ENCODE peak calls at places on chromosomes 6 and 20, in four cellular contexts. Z is aorta; U is GM23338; Y is CD8-positive, alpha-beta T cell. V is an unnamed sample.

GRCh38 chr20:59939879-59940128 is 301 bp downstream of the PPP1R3D start:
- DNase-seq in Y (no peak), Z (peak; percentile 81), U (no peak), V (no peak)

GRCh38 chr6:38713812-38714211 is 1.3 kb upstream of the DNAH8 start:
- DNase-seq in Y (peak; percentile 60), U (peak; percentile 35), Z (no peak), V (peak; percentile 75)

GRCh38 chr20:3797592-3798404 is 1.7 kb downstream of the CDC25B start:
- DNase-seq in Y (peak; percentile 56), Z (no peak), U (no peak), V (peak; percentile 38)

GRCh38 chr6:150730801-150731445 is 131.2 kb downstream of the PLEKHG1 start:
- DNase-seq in Y (no peak), U (no peak), Z (no peak), V (no peak)

GRCh38 chr6:51398064-51398740 is 579.5 kb downstream of the TFAP2B start:
- DNase-seq in Y (no peak), Z (no peak), U (peak; percentile 10), V (no peak)

GRCh38 chr6:82875573-82876185 is 190.0 kb downstream of the UBE3D start:
- DNase-seq in U (no peak), Y (no peak), Z (no peak), V (no peak)

GRCh38 chr6:149079911-149080501 is 237.5 kb upstream of the TAB2 start:
- DNase-seq in Z (peak; percentile 78), U (no peak), Y (no peak), V (no peak)

GRCh38 chr6:69985180-69985579 is 118.8 kb downstream of the COL19A1 start:
- DNase-seq in Z (no peak), Y (no peak), U (no peak), V (peak; percentile 7)

GRCh38 chr6:146593978-146594377 is 4.8 kb upstream of the ADGB start:
- DNase-seq in Z (no peak), Y (no peak), U (no peak), V (no peak)

GRCh38 chr6:25485820-25486559 is 166.0 kb upstream of the SCGN start:
- DNase-seq in Z (no peak), Y (no peak), U (no peak), V (no peak)

GRCh38 chr20:3082955-3083952 is 1.3 kb downstream of the AVP start:
- DNase-seq in Z (no peak), U (peak; percentile 55), Y (no peak), V (no peak)

GRCh38 chr6:122845916-122846632 is 57.0 kb downstream of the SMPDL3A start:
- DNase-seq in U (no peak), Z (no peak), Y (no peak), V (no peak)

GRCh38 chr6:24919404-24919892 is 16.3 kb downstream of the RIPOR2 start:
- DNase-seq in Y (no peak), Z (no peak), U (peak; percentile 39), V (no peak)

GRCh38 chr6:50091641-50092040 is 41.9 kb upstream of the DEFB112 start:
- DNase-seq in Y (no peak), U (no peak), Z (no peak), V (no peak)

GRCh38 chr6:145044606-145045275 is 690.6 kb downstream of the EPM2A start:
- DNase-seq in Z (no peak), U (no peak), Y (no peak), V (no peak)

GRCh38 chr20:63325021-63325471 is 32.1 kb downstream of the COL20A1 start:
- DNase-seq in Z (no peak), Y (no peak), U (no peak), V (no peak)

GRCh38 chr6:132814716-132815570 is 574 bp downstream of the RPS12 start:
- DNase-seq in Y (no peak), Z (no peak), U (no peak), V (no peak)

GRCh38 chr6:128352331-128352730 is 168.1 kb downstream of the PTPRK start:
- DNase-seq in U (no peak), Z (no peak), Y (no peak), V (no peak)

GRCh38 chr6:16764188-16764950 is 3.1 kb upstream of the ATXN1 start:
- DNase-seq in Y (no peak), U (peak; percentile 44), Z (no peak), V (no peak)

GRCh38 chr6:151121900-151122299 is 117.9 kb upstream of the AKAP12 start:
- DNase-seq in Z (no peak), U (no peak), Y (no peak), V (no peak)

GRCh38 chr6:124977067-124977908 is 15.1 kb downstream of the RNF217 start:
- DNase-seq in U (no peak), Y (no peak), Z (no peak), V (no peak)

GRCh38 chr6:18280084-18280483 is 15.8 kb upstream of the DEK start:
- DNase-seq in Y (no peak), U (no peak), Z (no peak), V (no peak)

GRCh38 chr6:40440083-40440482 is 147.1 kb downstream of the LRFN2 start:
- DNase-seq in Z (no peak), U (no peak), Y (no peak), V (no peak)

GRCh38 chr6:108211676-108212075 is 45.9 kb downstream of the NR2E1 start:
- DNase-seq in Z (no peak), U (no peak), Y (no peak), V (no peak)

GRCh38 chr6:31963921-31964320 is 4.9 kb downstream of the SKIC2 start:
- DNase-seq in Z (no peak), Y (no peak), U (no peak), V (no peak)
- H3K36me3 ChIP-seq in Z (peaks cover 18% of the 10 kb centered on the region), Y (peaks cover 69% of the 10 kb centered on the region), U (peaks cover 14% of the 10 kb centered on the region), V (peaks cover 83% of the 10 kb centered on the region)

DNA sequence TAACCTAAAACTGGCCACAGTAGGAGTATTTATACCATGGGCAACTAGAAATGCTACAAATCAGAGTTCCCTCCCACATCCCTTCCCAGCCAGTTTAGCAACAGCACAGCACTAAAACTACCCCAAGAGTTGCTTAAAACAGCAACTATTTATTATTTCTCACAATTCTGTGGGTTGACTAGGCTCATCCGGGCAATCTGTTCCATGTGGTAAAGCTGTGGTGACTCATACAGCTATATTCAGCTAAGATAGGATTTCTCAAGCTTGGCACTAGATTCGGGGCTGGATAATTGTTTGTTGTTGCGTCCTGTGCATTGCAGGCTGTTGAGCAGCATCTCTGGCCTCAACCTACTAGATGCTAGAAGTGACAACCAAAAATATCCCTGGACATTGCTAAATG is 8.6 kb upstream of the HECA start:
- DNase-seq in Y (peak; percentile 41), Z (no peak), U (no peak), V (peak; percentile 56)
- H3K27ac ChIP-seq in Y (no peak overlapping the region), Z (no peak overlapping the region), U (no peak overlapping the region), V (peak overlapping the region; percentile 69)

DNA sequence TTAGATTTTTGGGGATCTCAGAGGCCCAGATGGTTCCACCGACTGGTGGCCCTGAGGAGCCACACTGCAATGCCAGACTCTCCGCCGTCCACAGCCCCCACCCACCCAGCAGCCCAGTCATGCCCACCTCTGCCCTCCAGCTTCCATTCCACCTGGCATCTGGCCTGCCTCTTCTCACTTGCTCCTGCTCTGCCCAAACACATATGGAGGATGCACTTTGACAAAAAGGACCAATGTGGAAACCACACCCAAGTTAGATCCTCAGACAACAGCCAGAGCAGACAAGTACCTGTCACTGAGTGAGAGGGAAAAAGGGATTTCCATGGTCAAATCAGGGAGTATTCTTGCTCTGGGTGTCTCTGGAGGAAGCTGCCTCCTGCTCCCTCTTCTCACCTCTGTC is 120.6 kb upstream of the NXT1 start:
- DNase-seq in Z (no peak), Y (no peak), U (no peak), V (no peak)
- H3K4me1 ChIP-seq in Z (no peaks in the 10 kb centered on the region), Y (no peaks in the 10 kb centered on the region), U (no peaks in the 10 kb centered on the region), V (no peaks in the 10 kb centered on the region)

GRCh38 chr20:20399705-20400104 is 31.8 kb downstream of the INSM1 start:
- DNase-seq in Y (no peak), Z (no peak), U (no peak), V (no peak)
- H3K36me3 ChIP-seq in Y (peaks cover 4% of the 10 kb centered on the region), Z (no peaks in the 10 kb centered on the region), U (no peaks in the 10 kb centered on the region), V (no peaks in the 10 kb centered on the region)

DNA sequence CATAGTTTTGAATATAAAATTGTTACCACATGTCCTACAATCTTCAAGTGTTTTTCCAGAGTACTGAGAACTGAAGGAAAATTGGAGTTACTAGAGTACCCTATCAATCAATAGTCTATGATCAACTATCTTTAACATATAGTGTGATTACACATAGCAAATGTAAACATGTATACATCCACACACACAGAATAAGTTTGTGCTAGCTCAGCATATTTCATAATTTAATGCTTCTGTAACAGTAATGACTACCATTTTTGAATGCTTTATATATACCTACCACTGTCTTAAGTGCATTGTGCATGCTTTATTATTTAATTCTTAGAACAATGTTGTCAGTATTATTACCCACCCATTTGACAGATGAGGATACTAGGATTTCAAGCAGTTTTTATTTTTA is 523.9 kb downstream of the HAO1 start:
- DNase-seq in Z (no peak), Y (no peak), U (no peak), V (no peak)
- H3K27ac ChIP-seq in Z (no peak overlapping the region), Y (no peak overlapping the region), U (no peak overlapping the region), V (no peak overlapping the region)

GRCh38 chr20:33837096-33837830 is 26.1 kb downstream of the CHMP4B start:
- DNase-seq in Z (no peak), U (no peak), Y (no peak), V (no peak)
- H3K4me1 ChIP-seq in Z (peaks cover 3% of the 10 kb centered on the region), U (peaks cover 22% of the 10 kb centered on the region), Y (peaks cover 37% of the 10 kb centered on the region), V (peaks cover 25% of the 10 kb centered on the region)

GRCh38 chr6:35898003-35898402 is 22.9 kb downstream of the SRPK1 start:
- DNase-seq in Y (no peak), Z (no peak), U (no peak), V (no peak)
- H3K36me3 ChIP-seq in Y (no peaks in the 10 kb centered on the region), Z (no peaks in the 10 kb centered on the region), U (no peaks in the 10 kb centered on the region), V (peaks cover 10% of the 10 kb centered on the region)

V was measured in CD4-positive, CD25-positive, alpha-beta regulatory T cell.